ENCODE peak calls at places on chromosomes 3 and 15, in five cellular contexts. One of them, this sample, is unnamed.
A peak's percentile ranks its signal among the peaks of the same experiment; 100 is the strongest.

GRCh38 chr3:169699536-169700050 is 36.1 kb upstream of the MECOM start:
- DNase-seq in lower lobe of right lung: no peak
- DNase-seq in cardiac fibroblast: peak; percentile 64
- DNase-seq in right lobe of liver: peak; percentile 44
- DNase-seq in endothelial cell: no peak
- DNase-seq in this sample: peak; percentile 91

GRCh38 chr15:29935296-29936020 is 113.2 kb upstream of the TJP1 start:
- DNase-seq in lower lobe of right lung: no peak
- DNase-seq in cardiac fibroblast: no peak
- DNase-seq in right lobe of liver: no peak
- DNase-seq in endothelial cell: peak; percentile 41
- DNase-seq in this sample: no peak

GRCh38 chr3:56874269-56874668 is 72.5 kb upstream of the ARHGEF3 start:
- DNase-seq in lower lobe of right lung: no peak
- DNase-seq in cardiac fibroblast: no peak
- DNase-seq in right lobe of liver: no peak
- DNase-seq in endothelial cell: no peak
- DNase-seq in this sample: no peak

GRCh38 chr3:4835616-4836043 is 143.6 kb upstream of the BHLHE40 start:
- DNase-seq in lower lobe of right lung: no peak
- DNase-seq in cardiac fibroblast: no peak
- DNase-seq in right lobe of liver: no peak
- DNase-seq in endothelial cell: no peak
- DNase-seq in this sample: no peak

GRCh38 chr3:62632510-62633294 is 242.5 kb downstream of the CADPS start:
- DNase-seq in lower lobe of right lung: no peak
- DNase-seq in cardiac fibroblast: no peak
- DNase-seq in right lobe of liver: no peak
- DNase-seq in endothelial cell: no peak
- DNase-seq in this sample: no peak

GRCh38 chr3:53324011-53324544 is 23.3 kb downstream of the DCP1A start:
- DNase-seq in lower lobe of right lung: no peak
- DNase-seq in cardiac fibroblast: no peak
- DNase-seq in right lobe of liver: no peak
- DNase-seq in endothelial cell: no peak
- DNase-seq in this sample: peak; percentile 77

GRCh38 chr3:119977353-119977752 is 116.9 kb downstream of the GSK3B start:
- DNase-seq in lower lobe of right lung: no peak
- DNase-seq in cardiac fibroblast: no peak
- DNase-seq in right lobe of liver: no peak
- DNase-seq in endothelial cell: no peak
- DNase-seq in this sample: no peak

GRCh38 chr15:96851613-96852012 is 521.1 kb downstream of the NR2F2 start:
- DNase-seq in lower lobe of right lung: no peak
- DNase-seq in cardiac fibroblast: peak; percentile 92
- DNase-seq in right lobe of liver: no peak
- DNase-seq in endothelial cell: no peak
- DNase-seq in this sample: no peak

GRCh38 chr15:25795061-25795460 is 68.1 kb downstream of the ATP10A start:
- DNase-seq in lower lobe of right lung: no peak
- DNase-seq in cardiac fibroblast: no peak
- DNase-seq in right lobe of liver: no peak
- DNase-seq in endothelial cell: no peak
- DNase-seq in this sample: no peak

GRCh38 chr3:73480187-73480672 is 144.5 kb downstream of the PDZRN3 start:
- DNase-seq in lower lobe of right lung: peak; percentile 70
- DNase-seq in cardiac fibroblast: peak; percentile 28
- DNase-seq in right lobe of liver: no peak
- DNase-seq in endothelial cell: no peak
- DNase-seq in this sample: no peak

GRCh38 chr15:95464091-95464888 is 866.2 kb upstream of the NR2F2 start:
- DNase-seq in lower lobe of right lung: no peak
- DNase-seq in cardiac fibroblast: no peak
- DNase-seq in right lobe of liver: no peak
- DNase-seq in endothelial cell: no peak
- DNase-seq in this sample: no peak

GRCh38 chr3:77125934-77126333 is 86.0 kb downstream of the ROBO2 start:
- DNase-seq in lower lobe of right lung: no peak
- DNase-seq in cardiac fibroblast: no peak
- DNase-seq in right lobe of liver: no peak
- DNase-seq in endothelial cell: no peak
- DNase-seq in this sample: no peak

GRCh38 chr3:77122610-77123009 is 82.7 kb downstream of the ROBO2 start:
- DNase-seq in lower lobe of right lung: no peak
- DNase-seq in cardiac fibroblast: no peak
- DNase-seq in right lobe of liver: no peak
- DNase-seq in endothelial cell: no peak
- DNase-seq in this sample: no peak
- TF ChIP-seq CTCF in lower lobe of right lung: no peak
- TF ChIP-seq CTCF in cardiac fibroblast: no peak
- TF ChIP-seq CTCF in right lobe of liver: no peak
- TF ChIP-seq CTCF in endothelial cell: no peak
- TF ChIP-seq CTCF in this sample: no peak

DNA sequence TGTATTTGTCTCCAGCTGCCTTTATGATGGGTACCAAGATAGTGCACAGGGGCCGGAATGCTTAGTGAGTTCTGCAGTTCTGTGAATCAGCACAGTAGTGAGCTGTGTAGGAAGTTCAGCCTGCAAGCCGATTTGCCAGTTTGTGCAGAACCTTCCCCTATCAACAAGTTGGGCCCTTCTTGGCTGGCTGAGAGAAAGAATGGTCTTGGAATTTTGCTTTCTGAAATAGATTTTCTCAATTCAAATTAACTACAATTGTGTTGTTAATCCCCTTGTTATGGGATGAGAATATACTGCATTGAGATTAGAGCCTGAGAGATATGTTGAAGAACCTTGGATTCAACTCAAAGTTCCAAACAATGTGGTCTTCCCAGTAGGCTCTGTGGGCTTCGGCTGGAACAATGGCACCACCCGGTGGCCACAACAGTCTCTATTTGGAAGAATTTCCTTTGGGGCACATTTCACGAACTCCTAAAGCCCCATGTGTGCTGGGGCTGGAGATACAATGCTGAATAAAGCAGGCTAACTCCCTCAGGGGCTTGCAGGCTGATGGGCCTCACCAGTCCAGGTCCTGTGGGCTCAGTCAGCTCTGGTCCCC is 59.1 kb downstream of the TRIM42 start:
- DNase-seq in lower lobe of right lung: no peak
- DNase-seq in cardiac fibroblast: peak; percentile 70
- DNase-seq in right lobe of liver: peak; percentile 47
- DNase-seq in endothelial cell: peak; percentile 64
- DNase-seq in this sample: peak; percentile 39
- TF ChIP-seq CTCF in lower lobe of right lung: peak; percentile 46
- TF ChIP-seq CTCF in cardiac fibroblast: peak; percentile 53
- TF ChIP-seq CTCF in right lobe of liver: peak; percentile 56
- TF ChIP-seq CTCF in endothelial cell: peak; percentile 40
- TF ChIP-seq CTCF in this sample: peak; percentile 45

GRCh38 chr15:69297642-69298353 is 914 bp upstream of the PAQR5 start:
- DNase-seq in lower lobe of right lung: no peak
- DNase-seq in cardiac fibroblast: no peak
- DNase-seq in right lobe of liver: no peak
- DNase-seq in endothelial cell: no peak
- DNase-seq in this sample: no peak

GRCh38 chr15:69300129-69300588 is 1.4 kb downstream of the PAQR5 start:
- DNase-seq in lower lobe of right lung: no peak
- DNase-seq in cardiac fibroblast: no peak
- DNase-seq in right lobe of liver: no peak
- DNase-seq in endothelial cell: no peak
- DNase-seq in this sample: no peak

GRCh38 chr15:69298354-69298696 is 387 bp upstream of the PAQR5 start:
- DNase-seq in lower lobe of right lung: no peak
- DNase-seq in cardiac fibroblast: no peak
- DNase-seq in right lobe of liver: no peak
- DNase-seq in endothelial cell: no peak
- DNase-seq in this sample: no peak

GRCh38 chr15:69298697-69299441 is at the start of gene PAQR5:
- DNase-seq in lower lobe of right lung: peak; percentile 81
- DNase-seq in cardiac fibroblast: no peak
- DNase-seq in right lobe of liver: no peak
- DNase-seq in endothelial cell: peak; percentile 14
- DNase-seq in this sample: peak; percentile 31

DNA sequence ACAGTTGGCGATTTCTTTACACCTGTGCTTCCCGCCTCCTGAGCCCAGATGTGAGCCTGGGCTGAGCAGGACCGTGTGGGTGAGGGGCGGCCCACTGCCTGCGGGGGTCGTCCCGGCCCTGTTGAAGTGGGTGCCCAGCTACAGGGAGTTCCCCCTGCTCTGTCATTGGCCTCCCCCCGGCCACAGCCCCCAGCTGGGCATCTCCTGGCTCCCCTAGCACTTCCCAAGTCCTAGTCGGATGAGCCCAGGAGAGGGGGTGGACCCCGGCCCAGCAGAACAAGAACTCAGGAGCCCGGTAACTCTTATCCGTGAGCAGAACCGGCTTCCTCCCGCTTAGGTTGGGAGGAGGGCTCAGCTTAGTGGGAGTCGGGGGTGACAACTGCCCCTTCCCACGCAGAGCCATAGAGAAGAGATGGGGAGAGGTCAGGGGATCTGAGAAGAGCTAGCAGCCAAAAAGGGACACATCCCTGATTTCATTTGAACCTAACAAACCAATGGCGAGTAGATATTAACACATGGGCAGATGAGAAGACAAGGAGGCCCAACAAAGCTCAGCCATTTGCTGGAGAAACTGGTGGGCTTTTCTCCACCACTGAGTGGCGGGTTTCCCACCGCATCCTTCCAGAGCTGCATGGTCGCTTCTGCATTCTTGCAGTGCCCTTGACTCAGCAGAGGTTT is 878 bp downstream of the PAQR5 start:
- DNase-seq in lower lobe of right lung: no peak
- DNase-seq in cardiac fibroblast: no peak
- DNase-seq in right lobe of liver: no peak
- DNase-seq in endothelial cell: no peak
- DNase-seq in this sample: no peak
- TF ChIP-seq CTCF in lower lobe of right lung: no peak
- TF ChIP-seq CTCF in cardiac fibroblast: no peak
- TF ChIP-seq CTCF in right lobe of liver: no peak
- TF ChIP-seq CTCF in endothelial cell: no peak
- TF ChIP-seq CTCF in this sample: no peak

DNA sequence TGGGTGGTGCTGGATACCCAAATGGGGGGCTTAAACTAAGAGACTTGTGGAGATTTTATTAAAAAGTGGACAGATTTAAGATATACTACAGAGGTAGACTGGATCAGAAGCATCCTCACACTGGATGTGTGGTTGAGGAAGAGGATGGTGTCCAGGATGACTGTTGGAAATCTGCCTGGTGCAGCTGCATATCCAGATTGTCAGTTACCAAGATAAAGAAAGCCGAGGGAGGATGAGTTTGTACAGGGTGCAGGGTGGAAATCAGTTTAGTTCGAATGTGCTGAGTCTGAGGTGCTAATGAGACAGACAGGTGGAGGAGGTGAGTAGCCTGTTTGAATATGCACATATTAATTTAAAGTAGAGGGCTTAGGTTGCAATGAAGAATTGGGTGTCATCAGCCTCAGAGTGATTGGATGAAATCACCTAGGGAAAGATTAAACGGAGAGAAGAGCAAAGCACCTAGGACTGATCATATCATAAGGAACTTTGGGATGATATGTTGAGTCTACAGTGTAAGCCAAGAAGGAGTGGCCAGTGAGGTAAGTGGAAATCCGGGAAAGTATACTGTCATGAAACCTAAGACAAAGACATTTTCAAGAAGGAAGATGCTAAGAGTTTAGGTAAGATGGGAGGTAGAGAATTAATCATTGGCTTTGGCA is 74.1 kb upstream of the GOLGA8B start:
- DNase-seq in lower lobe of right lung: no peak
- DNase-seq in cardiac fibroblast: no peak
- DNase-seq in right lobe of liver: no peak
- DNase-seq in endothelial cell: no peak
- DNase-seq in this sample: no peak
- TF ChIP-seq CTCF in lower lobe of right lung: no peak
- TF ChIP-seq CTCF in cardiac fibroblast: no peak
- TF ChIP-seq CTCF in right lobe of liver: no peak
- TF ChIP-seq CTCF in endothelial cell: no peak
- TF ChIP-seq CTCF in this sample: no peak

DNA sequence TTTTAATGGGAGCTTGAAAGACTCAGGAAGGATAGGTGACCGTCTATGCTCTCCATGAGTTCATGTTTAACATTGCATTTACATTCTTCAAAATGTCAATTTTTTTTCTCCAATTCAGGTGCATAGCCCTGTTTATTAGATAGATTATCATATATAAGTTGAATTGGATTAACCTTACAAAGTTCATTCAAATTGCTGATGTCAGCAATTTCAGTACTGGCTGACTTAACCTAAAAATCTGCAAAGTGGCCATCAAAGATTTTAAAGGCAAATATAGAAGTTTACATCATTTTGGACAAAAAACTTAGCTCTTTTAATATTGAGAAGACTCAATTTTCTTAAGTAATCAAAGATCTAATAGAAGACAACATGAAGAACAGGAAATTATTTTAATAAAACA is 57.8 kb downstream of the MINDY4B start:
- DNase-seq in lower lobe of right lung: no peak
- DNase-seq in cardiac fibroblast: no peak
- DNase-seq in right lobe of liver: no peak
- DNase-seq in endothelial cell: no peak
- DNase-seq in this sample: no peak
- TF ChIP-seq CTCF in lower lobe of right lung: no peak
- TF ChIP-seq CTCF in cardiac fibroblast: no peak
- TF ChIP-seq CTCF in right lobe of liver: no peak
- TF ChIP-seq CTCF in endothelial cell: no peak
- TF ChIP-seq CTCF in this sample: no peak

GRCh38 chr3:21665444-21665843 is 85.6 kb downstream of the ZNF385D start:
- DNase-seq in lower lobe of right lung: no peak
- DNase-seq in cardiac fibroblast: no peak
- DNase-seq in right lobe of liver: no peak
- DNase-seq in endothelial cell: no peak
- DNase-seq in this sample: no peak

GRCh38 chr3:21664996-21665395 is 86.0 kb downstream of the ZNF385D start:
- DNase-seq in lower lobe of right lung: no peak
- DNase-seq in cardiac fibroblast: no peak
- DNase-seq in right lobe of liver: peak; percentile 44
- DNase-seq in endothelial cell: no peak
- DNase-seq in this sample: no peak

GRCh38 chr3:21670386-21670785 is 80.6 kb downstream of the ZNF385D start:
- DNase-seq in lower lobe of right lung: no peak
- DNase-seq in cardiac fibroblast: no peak
- DNase-seq in right lobe of liver: no peak
- DNase-seq in endothelial cell: no peak
- DNase-seq in this sample: no peak

GRCh38 chr3:21672303-21672702 is 78.7 kb downstream of the ZNF385D start:
- DNase-seq in lower lobe of right lung: no peak
- DNase-seq in cardiac fibroblast: peak; percentile 95
- DNase-seq in right lobe of liver: no peak
- DNase-seq in endothelial cell: no peak
- DNase-seq in this sample: no peak

DNA sequence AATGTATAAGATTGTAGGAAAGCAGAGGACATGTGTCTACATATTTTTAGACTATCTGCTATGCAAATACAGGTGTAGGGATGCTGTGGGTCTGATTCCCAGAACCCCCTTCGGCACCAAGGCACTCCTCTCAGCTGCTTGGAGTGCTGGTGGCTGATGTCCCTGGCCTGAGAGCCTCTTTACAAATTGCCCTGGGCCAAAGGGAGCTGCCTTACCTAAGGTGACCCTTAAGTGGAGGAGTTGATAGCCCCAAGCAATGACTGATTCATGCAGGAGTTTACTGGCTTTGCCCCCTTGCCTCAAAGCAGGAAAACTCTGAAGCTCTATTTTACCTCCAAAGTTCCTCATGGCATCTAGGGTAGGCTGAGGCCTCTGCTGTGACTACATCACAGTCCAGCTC is 83.0 kb downstream of the ZNF385D start:
- DNase-seq in lower lobe of right lung: no peak
- DNase-seq in cardiac fibroblast: no peak
- DNase-seq in right lobe of liver: no peak
- DNase-seq in endothelial cell: no peak
- DNase-seq in this sample: no peak
- TF ChIP-seq CTCF in lower lobe of right lung: no peak
- TF ChIP-seq CTCF in cardiac fibroblast: no peak
- TF ChIP-seq CTCF in right lobe of liver: no peak
- TF ChIP-seq CTCF in endothelial cell: no peak
- TF ChIP-seq CTCF in this sample: no peak

This sample was measured in psoas muscle.